ENCODE peak calls at places on chromosomes 7 and 10, in five cellular contexts. F is right lobe of liver; G is activated CD8-positive, alpha-beta memory T cell treated with anti-CD3 and anti-CD28 coated beads, Interleukin-2, amount 10 ng/mL, durations not matched to agents 7 days and 5 days; Q is MCF 10A; K is AG04450. L is an unnamed sample.

GRCh38 chr7:57305192-57305748 is 144.7 kb upstream of the ZNF716 start:
- DNase-seq in F (no peak), G (no peak), Q (no peak), K (no peak), L (no peak)

GRCh38 chr10:119761106-119761505 is 35.3 kb downstream of the INPP5F start:
- DNase-seq in F (no peak), G (no peak), Q (peak), K (peak), L (peak)

GRCh38 chr7:92767427-92767826 is 68.9 kb downstream of the CDK6 start:
- DNase-seq in F (no peak), G (no peak), Q (no peak), K (no peak), L (no peak)

GRCh38 chr10:14486777-14487510 is 156.2 kb upstream of the FRMD4A start:
- DNase-seq in F (no peak), G (no peak), Q (peak), K (peak), L (no peak)

GRCh38 chr7:4663239-4663638 is 18.9 kb upstream of the FOXK1 start:
- DNase-seq in F (no peak), G (no peak), Q (no peak), K (no peak), L (no peak)

GRCh38 chr10:11782793-11783557 is 40.2 kb upstream of the PROSER2 start:
- DNase-seq in F (no peak), G (no peak), Q (peak), K (peak), L (peak)

GRCh38 chr7:122944682-122945303 is 50.7 kb downstream of the TAS2R16 start:
- DNase-seq in F (no peak), G (no peak), Q (peak), K (no peak), L (peak)

GRCh38 chr10:133144771-133145170 is 15.2 kb upstream of the KNDC1 start:
- DNase-seq in F (no peak), G (peak), Q (no peak), K (no peak), L (no peak)

GRCh38 chr7:47559306-47560220 is 22.3 kb downstream of the TNS3 start:
- DNase-seq in F (peak), G (no peak), Q (no peak), K (no peak), L (no peak)

GRCh38 chr7:104136561-104136960 is 71.3 kb downstream of the ORC5 start:
- DNase-seq in F (no peak), G (no peak), Q (no peak), K (no peak), L (no peak)

GRCh38 chr10:3095373-3096139 is 28.2 kb downstream of the PFKP start:
- DNase-seq in F (no peak), G (peak), Q (peak), K (peak), L (peak)

GRCh38 chr10:93815304-93816091 is 57.8 kb downstream of the LGI1 start:
- DNase-seq in F (no peak), G (no peak), Q (no peak), K (no peak), L (no peak)

GRCh38 chr10:34696423-34696822 is 118.7 kb downstream of the PARD3 start:
- DNase-seq in F (no peak), G (no peak), Q (peak), K (no peak), L (peak)

GRCh38 chr7:116395125-116395791 is 104.3 kb upstream of the CAV2 start:
- DNase-seq in F (no peak), G (no peak), Q (peak), K (peak), L (peak)

GRCh38 chr10:74081918-74082317 is 68.7 kb downstream of the AP3M1 start:
- DNase-seq in F (no peak), G (no peak), Q (no peak), K (no peak), L (no peak)

GRCh38 chr7:18494821-18495408 is 634 bp upstream of the HDAC9 start:
- DNase-seq in F (no peak), G (no peak), Q (peak), K (no peak), L (peak)

GRCh38 chr7:100966542-100967291 is 2.6 kb upstream of the MUC12 start:
- DNase-seq in F (peak), G (no peak), Q (no peak), K (no peak), L (no peak)

GRCh38 chr10:75097666-75098285 is 13.7 kb upstream of the SAMD8 start:
- DNase-seq in F (no peak), G (no peak), Q (no peak), K (no peak), L (no peak)

GRCh38 chr7:32119790-32120196 is 49.6 kb upstream of the PDE1C start:
- DNase-seq in F (no peak), G (no peak), Q (no peak), K (no peak), L (no peak)

GRCh38 chr10:93476756-93477155 is 5.4 kb downstream of the MYOF start:
- DNase-seq in F (no peak), G (no peak), Q (no peak), K (no peak), L (no peak)

GRCh38 chr7:149865437-149865836 is 8.3 kb upstream of the ATP6V0E2 start:
- DNase-seq in F (no peak), G (peak), Q (no peak), K (no peak), L (no peak)

GRCh38 chr10:70432101-70432500 is 9.4 kb downstream of the NODAL start:
- DNase-seq in F (no peak), G (no peak), Q (no peak), K (no peak), L (no peak)

GRCh38 chr7:44051611-44052220 is 7.2 kb downstream of the DBNL start:
- DNase-seq in F (peak), G (peak), Q (no peak), K (no peak), L (no peak)

GRCh38 chr7:45067582-45067981 is 21.2 kb downstream of the NACAD start:
- DNase-seq in F (no peak), G (no peak), Q (no peak), K (no peak), L (no peak)

L was measured in epithelial cell of esophagus.